ENCODE peak calls at places on chromosomes 11 and 22, in six cellular contexts. One of them, this sample, is unnamed. For H3K27me3, the result is how much of the 10 kb centered on the place peaks cover.

GRCh38 chr11:126281245-126281644 is 1.6 kb upstream of the TIRAP start:
- DNase-seq in IMR-90: no peak
- DNase-seq in H9: no peak
- DNase-seq in H1: no peak
- DNase-seq in mesenchymal stem cell: no peak
- DNase-seq in mesendoderm: no peak
- DNase-seq in this sample: no peak

GRCh38 chr11:115119136-115119535 is 385.1 kb downstream of the CADM1 start:
- DNase-seq in IMR-90: no peak
- DNase-seq in H9: no peak
- DNase-seq in H1: no peak
- DNase-seq in mesenchymal stem cell: no peak
- DNase-seq in mesendoderm: no peak
- DNase-seq in this sample: no peak

GRCh38 chr11:20962581-20962980 is 293.2 kb downstream of the NELL1 start:
- DNase-seq in IMR-90: no peak
- DNase-seq in H9: no peak
- DNase-seq in H1: no peak
- DNase-seq in mesenchymal stem cell: no peak
- DNase-seq in mesendoderm: no peak
- DNase-seq in this sample: no peak

GRCh38 chr22:22507743-22508273 is 734 bp downstream of the ZNF280B start:
- DNase-seq in IMR-90: no peak
- DNase-seq in H9: no peak
- DNase-seq in H1: no peak
- DNase-seq in mesenchymal stem cell: no peak
- DNase-seq in mesendoderm: peak
- DNase-seq in this sample: no peak

GRCh38 chr22:20155330-20156041 is 4.6 kb upstream of the CCDC188 start:
- DNase-seq in IMR-90: no peak
- DNase-seq in H9: no peak
- DNase-seq in H1: no peak
- DNase-seq in mesenchymal stem cell: no peak
- DNase-seq in mesendoderm: no peak
- DNase-seq in this sample: no peak

GRCh38 chr11:130023204-130023603 is 20.6 kb upstream of the PRDM10 start:
- DNase-seq in IMR-90: peak
- DNase-seq in H9: no peak
- DNase-seq in H1: no peak
- DNase-seq in mesenchymal stem cell: peak
- DNase-seq in mesendoderm: peak
- DNase-seq in this sample: no peak

GRCh38 chr22:40729284-40729683 is 50.0 kb downstream of the MCHR1 start:
- DNase-seq in IMR-90: no peak
- DNase-seq in H9: no peak
- DNase-seq in H1: no peak
- DNase-seq in mesenchymal stem cell: no peak
- DNase-seq in mesendoderm: no peak
- DNase-seq in this sample: no peak

GRCh38 chr22:41925783-41926460 is 684 bp downstream of the TNFRSF13C start:
- DNase-seq in IMR-90: peak
- DNase-seq in H9: peak
- DNase-seq in H1: no peak
- DNase-seq in mesenchymal stem cell: peak
- DNase-seq in mesendoderm: peak
- DNase-seq in this sample: no peak

GRCh38 chr11:47383106-47383505 is 4.8 kb upstream of the SPI1 start:
- DNase-seq in IMR-90: no peak
- DNase-seq in H9: no peak
- DNase-seq in H1: no peak
- DNase-seq in mesenchymal stem cell: no peak
- DNase-seq in mesendoderm: no peak
- DNase-seq in this sample: no peak

GRCh38 chr11:64788321-64789215 is 10.2 kb upstream of the SF1 start:
- DNase-seq in IMR-90: no peak
- DNase-seq in H9: no peak
- DNase-seq in H1: no peak
- DNase-seq in mesenchymal stem cell: no peak
- DNase-seq in mesendoderm: no peak
- DNase-seq in this sample: no peak

GRCh38 chr22:31790240-31790639 is 36.4 kb downstream of the DEPDC5 start:
- DNase-seq in IMR-90: no peak
- DNase-seq in H9: no peak
- DNase-seq in H1: no peak
- DNase-seq in mesenchymal stem cell: no peak
- DNase-seq in mesendoderm: no peak
- DNase-seq in this sample: no peak

GRCh38 chr11:14499178-14499559 is 442 bp downstream of the COPB1 start:
- DNase-seq in IMR-90: peak
- DNase-seq in H9: peak
- DNase-seq in H1: no peak
- DNase-seq in mesenchymal stem cell: no peak
- DNase-seq in mesendoderm: no peak
- DNase-seq in this sample: no peak

GRCh38 chr11:121606354-121606753 is 153.6 kb upstream of the SORL1-AS1 start:
- DNase-seq in IMR-90: peak
- DNase-seq in H9: no peak
- DNase-seq in H1: no peak
- DNase-seq in mesenchymal stem cell: no peak
- DNase-seq in mesendoderm: no peak
- DNase-seq in this sample: no peak

GRCh38 chr22:46467006-46467405 is 70.4 kb downstream of the CELSR1 start:
- DNase-seq in IMR-90: no peak
- DNase-seq in H9: no peak
- DNase-seq in H1: no peak
- DNase-seq in mesenchymal stem cell: no peak
- DNase-seq in mesendoderm: no peak
- DNase-seq in this sample: no peak

GRCh38 chr11:33997473-33998347 is 53.8 kb upstream of the CAPRIN1 start:
- DNase-seq in IMR-90: no peak
- DNase-seq in H9: no peak
- DNase-seq in H1: no peak
- DNase-seq in mesenchymal stem cell: peak
- DNase-seq in mesendoderm: peak
- DNase-seq in this sample: no peak

GRCh38 chr11:102494216-102494615 is 36.3 kb downstream of the MMP7 start:
- DNase-seq in IMR-90: peak
- DNase-seq in H9: no peak
- DNase-seq in H1: no peak
- DNase-seq in mesenchymal stem cell: no peak
- DNase-seq in mesendoderm: no peak
- DNase-seq in this sample: no peak

GRCh38 chr11:103700605-103701004 is 335.8 kb upstream of the DDI1 start:
- DNase-seq in IMR-90: peak
- DNase-seq in H9: no peak
- DNase-seq in H1: no peak
- DNase-seq in mesenchymal stem cell: peak
- DNase-seq in mesendoderm: no peak
- DNase-seq in this sample: no peak

GRCh38 chr11:35781342-35782171 is 119.0 kb downstream of the TRIM44 start:
- DNase-seq in IMR-90: peak
- DNase-seq in H9: no peak
- DNase-seq in H1: no peak
- DNase-seq in mesenchymal stem cell: peak
- DNase-seq in mesendoderm: peak
- DNase-seq in this sample: no peak
- H2BK15ac ChIP-seq in IMR-90: no peak
- H2BK15ac ChIP-seq in H9: no peak
- H2BK15ac ChIP-seq in H1: no peak
- H2BK15ac ChIP-seq in mesenchymal stem cell: no peak
- H2BK15ac ChIP-seq in mesendoderm: no peak
- H2BK15ac ChIP-seq in this sample: no peak

GRCh38 chr22:25201557-25202273 is 2.1 kb downstream of the CRYBB3 start:
- DNase-seq in IMR-90: no peak
- DNase-seq in H9: no peak
- DNase-seq in H1: no peak
- DNase-seq in mesenchymal stem cell: no peak
- DNase-seq in mesendoderm: no peak
- DNase-seq in this sample: no peak
- H3K27me3 ChIP-seq in IMR-90: under half
- H3K27me3 ChIP-seq in H9: under half
- H3K27me3 ChIP-seq in H1: under half
- H3K27me3 ChIP-seq in mesenchymal stem cell: under half
- H3K27me3 ChIP-seq in mesendoderm: under half
- H3K27me3 ChIP-seq in this sample: under half

GRCh38 chr11:1310315-1310687 is 869 bp upstream of the TOLLIP start:
- DNase-seq in IMR-90: no peak
- DNase-seq in H9: no peak
- DNase-seq in H1: no peak
- DNase-seq in mesenchymal stem cell: no peak
- DNase-seq in mesendoderm: no peak
- DNase-seq in this sample: no peak
- H4K8ac ChIP-seq in IMR-90: peak
- H4K8ac ChIP-seq in H9: no peak
- H4K8ac ChIP-seq in H1: peak
- H4K8ac ChIP-seq in mesenchymal stem cell: peak
- H4K8ac ChIP-seq in mesendoderm: peak
- H4K8ac ChIP-seq in this sample: no peak

DNA sequence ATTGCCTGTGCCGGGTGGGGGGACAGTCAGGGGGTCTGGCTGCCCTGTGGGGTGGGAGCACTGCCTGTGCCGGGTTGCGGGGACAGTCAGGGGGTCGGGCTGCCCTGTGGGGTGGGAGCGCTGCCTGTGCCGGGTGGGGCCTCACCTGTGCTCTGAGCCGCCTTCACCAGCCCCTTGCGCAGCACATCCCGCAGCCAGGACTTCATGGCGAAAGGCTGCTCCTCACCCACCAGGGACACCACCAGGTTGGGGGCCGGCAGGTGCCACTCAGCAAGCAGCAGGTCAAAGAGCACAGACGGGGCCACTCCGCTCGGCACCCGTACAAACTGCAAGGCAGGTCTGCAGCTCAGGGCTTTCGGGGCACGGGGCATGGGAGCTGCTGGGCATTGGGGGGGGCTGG is 21.4 kb downstream of the TSSC4 start:
- DNase-seq in IMR-90: no peak
- DNase-seq in H9: no peak
- DNase-seq in H1: no peak
- DNase-seq in mesenchymal stem cell: no peak
- DNase-seq in mesendoderm: no peak
- DNase-seq in this sample: no peak
- H2BK15ac ChIP-seq in IMR-90: no peak
- H2BK15ac ChIP-seq in H9: no peak
- H2BK15ac ChIP-seq in H1: no peak
- H2BK15ac ChIP-seq in mesenchymal stem cell: no peak
- H2BK15ac ChIP-seq in mesendoderm: no peak
- H2BK15ac ChIP-seq in this sample: peak

This sample was measured in neuronal stem cell.